ENCODE peak calls at places on chromosome 22, in five cellular contexts. Y, P, O, K and D are unnamed samples.

GRCh38 chr22:17171313-17172171 is 12.5 kb upstream of the HDHD5 start:
- DNase-seq in Y (peak; percentile 57), P (peak; percentile 62), O (peak; percentile 95), K (peak; percentile 90), D (peak; percentile 22)

GRCh38 chr22:17867160-17867785 is 93.0 kb upstream of the BID start:
- DNase-seq in Y (no peak), P (no peak), O (peak; percentile 78), K (peak; percentile 76), D (peak; percentile 30)

GRCh38 chr22:23800297-23801237 is 13.8 kb downstream of the SMARCB1 start:
- DNase-seq in Y (no peak), P (no peak), O (no peak), K (no peak), D (no peak)

GRCh38 chr22:39278040-39278439 is 33.3 kb upstream of the PDGFB start:
- DNase-seq in Y (no peak), P (no peak), O (peak; percentile 73), K (no peak), D (no peak)

GRCh38 chr22:39132871-39133524 is 19.5 kb downstream of the CBX7 start:
- DNase-seq in Y (no peak), P (no peak), O (no peak), K (no peak), D (no peak)

GRCh38 chr22:45331486-45331885 is 21.8 kb downstream of the FAM118A start:
- DNase-seq in Y (no peak), P (no peak), O (no peak), K (no peak), D (no peak)

GRCh38 chr22:27385261-27385998 is 416.1 kb downstream of the MN1 start:
- DNase-seq in Y (no peak), P (no peak), O (no peak), K (no peak), D (no peak)

GRCh38 chr22:46033256-46034200 is 56.6 kb upstream of the WNT7B start:
- DNase-seq in Y (no peak), P (no peak), O (peak; percentile 11), K (no peak), D (no peak)

GRCh38 chr22:22934543-22935055 is 47.0 kb downstream of the IGLL5 start:
- DNase-seq in Y (no peak), P (no peak), O (no peak), K (no peak), D (no peak)

GRCh38 chr22:43006753-43007152 is 8.2 kb downstream of the PACSIN2 start:
- DNase-seq in Y (no peak), P (no peak), O (no peak), K (no peak), D (no peak)

GRCh38 chr22:36386351-36386899 is 1.3 kb downstream of the MYH9 start:
- DNase-seq in Y (no peak), P (no peak), O (peak; percentile 61), K (no peak), D (no peak)

GRCh38 chr22:38987171-38987895 is 5.2 kb downstream of the APOBEC3B start:
- DNase-seq in Y (no peak), P (no peak), O (no peak), K (no peak), D (no peak)

GRCh38 chr22:42646569-42647525 is 2.3 kb downstream of the CYB5R3 start:
- DNase-seq in Y (no peak), P (no peak), O (peak; percentile 88), K (peak; percentile 9), D (no peak)

GRCh38 chr22:37972527-37972926 is 11.8 kb downstream of the SOX10 start:
- DNase-seq in Y (no peak), P (no peak), O (no peak), K (peak; percentile 68), D (no peak)

GRCh38 chr22:20272174-20272573 is 4.1 kb upstream of the RTN4R start:
- DNase-seq in Y (no peak), P (no peak), O (no peak), K (no peak), D (no peak)

GRCh38 chr22:45226681-45227186 is 14.0 kb downstream of the KIAA0930 start:
- DNase-seq in Y (no peak), P (no peak), O (no peak), K (peak; percentile 66), D (no peak)

GRCh38 chr22:37777122-37777687 is 30.5 kb upstream of the GCAT start:
- DNase-seq in Y (peak; percentile 31), P (no peak), O (no peak), K (no peak), D (no peak)

GRCh38 chr22:29947410-29948387 is 64.7 kb downstream of the MTMR3 start:
- DNase-seq in Y (no peak), P (no peak), O (no peak), K (no peak), D (no peak)

GRCh38 chr22:49531533-49531895 is 296.2 kb downstream of the BRD1 start:
- DNase-seq in Y (no peak), P (no peak), O (no peak), K (peak; percentile 37), D (no peak)

GRCh38 chr22:30424471-30425326 is 869 bp upstream of the MTFP1 start:
- DNase-seq in Y (no peak), P (no peak), O (no peak), K (no peak), D (peak; percentile 47)

GRCh38 chr22:37377927-37378326 is 49.4 kb downstream of the ELFN2 start:
- DNase-seq in Y (no peak), P (no peak), O (no peak), K (no peak), D (peak; percentile 47)

GRCh38 chr22:42902875-42903510 is 45.9 kb upstream of the ARFGAP3 start:
- DNase-seq in Y (no peak), P (no peak), O (no peak), K (no peak), D (no peak)

GRCh38 chr22:38973289-38974169 is 8.6 kb upstream of the APOBEC3B start:
- DNase-seq in Y (no peak), P (peak; percentile 12), O (no peak), K (no peak), D (no peak)

GRCh38 chr22:46941958-46942815 is 179.7 kb downstream of the TBC1D22A start:
- DNase-seq in Y (peak; percentile 27), P (no peak), O (peak; percentile 61), K (no peak), D (no peak)

GRCh38 chr22:28983788-28984441 is 77.7 kb downstream of the C22orf31 start:
- DNase-seq in Y (no peak), P (no peak), O (no peak), K (no peak), D (no peak)

GRCh38 chr22:25219948-25220442 is 556 bp downstream of the CRYBB2 start:
- DNase-seq in Y (no peak), P (no peak), O (no peak), K (no peak), D (no peak)

GRCh38 chr22:48343461-48343860 is 1484.2 kb downstream of the BRD1 start:
- DNase-seq in Y (no peak), P (no peak), O (no peak), K (no peak), D (no peak)

GRCh38 chr22:39959640-39960447 is at the start of gene TMA7B:
- DNase-seq in Y (no peak), P (no peak), O (no peak), K (no peak), D (peak; percentile 34)

GRCh38 chr22:38862375-38863329 is 9.4 kb downstream of the CBX6 start:
- DNase-seq in Y (no peak), P (no peak), O (peak; percentile 78), K (peak; percentile 46), D (no peak)

GRCh38 chr22:33539902-33540751 is 380.1 kb downstream of the LARGE1 start:
- DNase-seq in Y (no peak), P (no peak), O (peak; percentile 84), K (peak; percentile 62), D (peak; percentile 2)

GRCh38 chr22:32781695-32782094 is 19.8 kb upstream of the TIMP3 start:
- DNase-seq in Y (no peak), P (no peak), O (no peak), K (no peak), D (no peak)